ENCODE peak calls at places on chromosomes 4 and X, in five cellular contexts. C, J, G, U and N are unnamed samples.

GRCh38 chr4:113292371-113293042 is 243.1 kb downstream of the ANK2 start:
- DNase-seq in J (no peak), C (no peak), U (no peak), G (no peak), N (peak)

GRCh38 chr4:84648863-84649647 is 66.1 kb downstream of the CDS1 start:
- DNase-seq in J (peak), C (no peak), U (no peak), G (no peak), N (no peak)

GRCh38 chrX:108139303-108139702 is 47.7 kb downstream of the ATG4A start:
- DNase-seq in G (no peak), C (no peak), U (no peak), J (no peak), N (no peak)

GRCh38 chr4:113762851-113763172 is 1.3 kb upstream of the CAMK2D start:
- DNase-seq in U (no peak), G (no peak), J (no peak), C (no peak), N (no peak)

GRCh38 chr4:137678796-137679195 is 146.5 kb upstream of the PCDH18 start:
- DNase-seq in J (no peak), G (no peak), U (no peak), C (no peak), N (no peak)

GRCh38 chr4:134948110-134948642 is 746.6 kb upstream of the PABPC4L start:
- DNase-seq in C (no peak), G (no peak), J (no peak), U (no peak), N (no peak)

GRCh38 chr4:127748957-127749356 is 18.8 kb downstream of the SLC25A31 start:
- DNase-seq in U (no peak), G (no peak), C (no peak), J (no peak), N (no peak)

GRCh38 chr4:2909583-2909982 is 53.6 kb downstream of the NOP14 start:
- DNase-seq in G (no peak), J (no peak), C (no peak), U (no peak), N (no peak)

GRCh38 chrX:23317799-23318724 is 16.6 kb upstream of the PTCHD1 start:
- DNase-seq in C (peak), J (no peak), G (no peak), U (peak), N (no peak)

GRCh38 chr4:21848001-21848400 is 100.6 kb downstream of the KCNIP4 start:
- DNase-seq in U (no peak), J (no peak), C (no peak), G (no peak), N (no peak)

GRCh38 chr4:158282252-158282651 is 72.0 kb downstream of the TMEM144 start:
- DNase-seq in U (no peak), G (no peak), C (no peak), J (no peak), N (no peak)

GRCh38 chrX:9091253-9091652 is 57.3 kb upstream of the FAM9B start:
- DNase-seq in G (no peak), C (no peak), U (no peak), J (no peak), N (no peak)

GRCh38 chrX:31499120-31499519 is 427.3 kb upstream of the FTHL17 start:
- DNase-seq in U (no peak), J (no peak), G (no peak), C (peak), N (no peak)

GRCh38 chr4:130808492-130808891 is 1712.5 kb downstream of the C4orf33 start:
- DNase-seq in G (no peak), U (no peak), C (peak), J (no peak), N (no peak)

GRCh38 chrX:2614911-2615310 is 76.2 kb upstream of the CD99 start:
- DNase-seq in J (no peak), U (no peak), C (peak), G (no peak), N (no peak)

GRCh38 chr4:76709454-76709853 is 188.5 kb downstream of the SOWAHB start:
- DNase-seq in G (no peak), J (no peak), C (no peak), U (no peak), N (no peak)

GRCh38 chr4:148634476-148634875 is 192.3 kb upstream of the NR3C2 start:
- DNase-seq in J (peak), G (no peak), U (no peak), C (peak), N (no peak)

GRCh38 chr4:155639674-155640529 is 26.7 kb upstream of the GUCY1A1 start:
- DNase-seq in C (no peak), G (no peak), U (no peak), J (no peak), N (no peak)

GRCh38 chr4:10099521-10100325 is 16.9 kb downstream of the WDR1 start:
- DNase-seq in C (no peak), U (peak), J (no peak), G (no peak), N (no peak)

GRCh38 chr4:101795704-101796103 is 5.2 kb downstream of the BANK1 start:
- DNase-seq in U (no peak), G (no peak), J (no peak), C (no peak), N (no peak)

GRCh38 chr4:1010522-1011021 is 854 bp upstream of the FGFRL1 start:
- DNase-seq in C (no peak), J (peak), G (no peak), U (peak), N (peak)

GRCh38 chr4:2935762-2936743 is 27.2 kb downstream of the NOP14 start:
- DNase-seq in C (peak), G (no peak), J (no peak), U (peak), N (peak)

GRCh38 chr4:153205028-153205648 is 895 bp downstream of the TRIM2 start:
- DNase-seq in G (no peak), J (peak), U (peak), C (no peak), N (no peak)

GRCh38 chr4:40316782-40317635 is 18.1 kb upstream of the CHRNA9 start:
- DNase-seq in U (peak), J (no peak), C (peak), G (no peak), N (peak)

GRCh38 chr4:57100979-57101629 is 9.1 kb downstream of the IGFBP7 start:
- DNase-seq in J (no peak), G (no peak), U (no peak), C (no peak), N (no peak)

GRCh38 chrX:72141372-72142004 is 9.8 kb upstream of the RTL5 start:
- DNase-seq in C (no peak), U (no peak), J (no peak), G (no peak), N (no peak)

GRCh38 chr4:41507292-41507933 is 30.5 kb upstream of the LIMCH1 start:
- DNase-seq in J (no peak), G (no peak), C (peak), U (no peak), N (no peak)

GRCh38 chr4:82748781-82749504 is 49.7 kb downstream of the SCD5 start:
- DNase-seq in G (no peak), C (no peak), U (no peak), J (no peak), N (no peak)

GRCh38 chr4:176635372-176636261 is 157.1 kb downstream of the VEGFC start:
- DNase-seq in C (peak), U (no peak), G (no peak), J (no peak), N (peak)

GRCh38 chrX:39772057-39772832 is 325.5 kb downstream of the BCOR start:
- DNase-seq in U (peak), C (peak), J (no peak), G (no peak), N (peak)

GRCh38 chrX:78614264-78614663 is 44.9 kb downstream of the RTL3 start:
- DNase-seq in J (no peak), C (no peak), G (no peak), U (no peak), N (no peak)

GRCh38 chr4:106495498-106495897 is 126.9 kb upstream of the GIMD1 start:
- DNase-seq in G (no peak), J (no peak), U (no peak), C (no peak), N (no peak)

GRCh38 chrX:116238093-116238492 is 67.5 kb downstream of the AGTR2 start:
- DNase-seq in J (no peak), G (no peak), U (no peak), C (no peak), N (no peak)

GRCh38 chrX:31796624-31797023 is 724.8 kb upstream of the FTHL17 start:
- DNase-seq in J (no peak), C (no peak), U (no peak), G (no peak), N (no peak)

GRCh38 chr4:8760561-8760960 is 111.1 kb downstream of the HMX1 start:
- DNase-seq in C (no peak), U (no peak), G (no peak), J (peak), N (no peak)

GRCh38 chr4:148550788-148551187 is 108.6 kb upstream of the NR3C2 start:
- DNase-seq in J (no peak), U (no peak), G (no peak), C (no peak), N (no peak)

GRCh38 chr4:36189511-36190226 is 54.6 kb downstream of the ARAP2 start:
- DNase-seq in U (no peak), G (no peak), J (no peak), C (no peak), N (no peak)